ENCODE peak calls at places on chromosomes 5 and 9, in five cellular contexts. T is astrocyte, K is GM12865, I is fibroblast of mammary gland, H is Caco-2. V is an unnamed sample.

GRCh38 chr9:127788337-127789011 is 2.6 kb downstream of the CDK9 start:
- DNase-seq in T (no peak), K (no peak), I (no peak), H (no peak), V (no peak)

GRCh38 chr5:141814064-141814982 is 63.9 kb downstream of the PCDH1 start:
- DNase-seq in T (no peak), K (peak; percentile 35), I (peak; percentile 32), H (peak; percentile 86), V (peak; percentile 17)

GRCh38 chr5:81151546-81151945 is 81.6 kb upstream of the CKMT2 start:
- DNase-seq in T (peak; percentile 68), K (no peak), I (peak; percentile 50), H (no peak), V (peak; percentile 31)

GRCh38 chr5:179806250-179807045 is at the start of gene MGAT4B:
- DNase-seq in T (peak; percentile 48), K (peak; percentile 88), I (peak; percentile 58), H (peak; percentile 86), V (peak; percentile 61)

GRCh38 chr5:4924581-4924980 is 215.5 kb upstream of the ADAMTS16 start:
- DNase-seq in T (peak; percentile 97), K (no peak), I (peak; percentile 8), H (no peak), V (peak; percentile 38)

GRCh38 chr5:114838937-114839336 is 330.8 kb downstream of the TRIM36 start:
- DNase-seq in T (no peak), K (no peak), I (no peak), H (no peak), V (no peak)

GRCh38 chr5:132498152-132498551 is 7.6 kb upstream of the IRF1 start:
- DNase-seq in T (peak; percentile 29), K (no peak), I (peak; percentile 43), H (no peak), V (peak; percentile 83)

GRCh38 chr5:54743997-54744788 is 226.6 kb downstream of the SNX18 start:
- DNase-seq in T (peak; percentile 99), K (peak; percentile 86), I (peak; percentile 96), H (no peak), V (peak; percentile 97)

GRCh38 chr9:8095531-8096223 is 296.1 kb upstream of the DMAC1 start:
- DNase-seq in T (no peak), K (no peak), I (no peak), H (no peak), V (no peak)

GRCh38 chr5:116009806-116010205 is 22.5 kb upstream of the ARL14EPL start:
- DNase-seq in T (no peak), K (no peak), I (no peak), H (no peak), V (peak; percentile 52)

GRCh38 chr5:109035470-109035869 is 287.8 kb downstream of the FER start:
- DNase-seq in T (no peak), K (no peak), I (peak; percentile 72), H (no peak), V (peak; percentile 30)

GRCh38 chr5:54821445-54822330 is 163.7 kb downstream of the ESM1 start:
- DNase-seq in T (no peak), K (no peak), I (no peak), H (peak; percentile 53), V (no peak)

GRCh38 chr9:97880336-97880735 is 27.3 kb downstream of the FOXE1 start:
- DNase-seq in T (peak; percentile 47), K (no peak), I (peak; percentile 77), H (no peak), V (peak; percentile 22)

GRCh38 chr5:115732026-115732425 is 84.4 kb downstream of the CDO1 start:
- DNase-seq in T (no peak), K (no peak), I (no peak), H (no peak), V (no peak)

GRCh38 chr9:22041792-22042191 is 32.7 kb upstream of the CDKN2B start:
- DNase-seq in T (peak; percentile 34), K (no peak), I (peak; percentile 64), H (peak; percentile 63), V (peak; percentile 60)

GRCh38 chr9:23686257-23686656 is 139.8 kb downstream of the ELAVL2 start:
- DNase-seq in T (peak; percentile 87), K (no peak), I (no peak), H (no peak), V (no peak)

GRCh38 chr9:116189683-116190082 is 36.1 kb downstream of the PAPPA start:
- DNase-seq in T (no peak), K (no peak), I (no peak), H (no peak), V (no peak)

GRCh38 chr5:113061851-113062631 is 85.4 kb downstream of the DCP2 start:
- DNase-seq in T (peak; percentile 88), K (no peak), I (peak; percentile 77), H (no peak), V (peak; percentile 74)

GRCh38 chr5:7186818-7187217 is 209.1 kb upstream of the ADCY2 start:
- DNase-seq in T (no peak), K (no peak), I (no peak), H (no peak), V (no peak)

GRCh38 chr9:37412431-37413151 is 9.9 kb upstream of the GRHPR start:
- DNase-seq in T (peak; percentile 35), K (peak; percentile 71), I (no peak), H (no peak), V (peak; percentile 72)

GRCh38 chr9:37408933-37409710 is 13.4 kb upstream of the GRHPR start:
- DNase-seq in T (no peak), K (peak; percentile 100), I (no peak), H (no peak), V (no peak)

GRCh38 chr9:37413311-37413710 is 9.2 kb upstream of the GRHPR start:
- DNase-seq in T (no peak), K (no peak), I (no peak), H (no peak), V (no peak)

GRCh38 chr9:37410354-37410861 is 12.1 kb upstream of the GRHPR start:
- DNase-seq in T (no peak), K (peak; percentile 59), I (no peak), H (no peak), V (no peak)

GRCh38 chr9:37410969-37411785 is 11.3 kb upstream of the GRHPR start:
- DNase-seq in T (no peak), K (peak; percentile 95), I (no peak), H (peak; percentile 57), V (peak; percentile 29)
- H3K4me3 ChIP-seq in T (no peak overlapping the region), K (peak overlapping the region; percentile 58), I (no peak overlapping the region), H (no peak overlapping the region), V (no peak overlapping the region)

GRCh38 chr5:71475788-71476384 is 20.4 kb downstream of the BDP1 start:
- DNase-seq in T (peak; percentile 3), K (peak; percentile 9), I (peak; percentile 26), H (peak; percentile 21), V (peak; percentile 27)
- TF ChIP-seq CTCF in T (peak; percentile 85), K (peak; percentile 57), I (peak; percentile 79), H (peak; percentile 59), V (peak; percentile 80)

GRCh38 chr5:140267559-140268018 is 35.3 kb downstream of the PFDN1 start:
- DNase-seq in T (no peak), K (no peak), I (no peak), H (no peak), V (no peak)
- H3K4me3 ChIP-seq in T (no peak overlapping the region), K (no peak overlapping the region), I (no peak overlapping the region), H (no peak overlapping the region), V (no peak overlapping the region)

GRCh38 chr5:126651013-126651577 is 50.3 kb downstream of the PHAX start:
- DNase-seq in T (no peak), K (no peak), I (no peak), H (no peak), V (no peak)
- TF ChIP-seq CTCF in T (no peak), K (no peak), I (no peak), H (no peak), V (no peak)

GRCh38 chr9:117707561-117707960 is 3.4 kb downstream of the TLR4 start:
- DNase-seq in T (no peak), K (no peak), I (peak; percentile 31), H (no peak), V (peak; percentile 42)
- H3K4me3 ChIP-seq in T (no peak overlapping the region), K (no peak overlapping the region), I (no peak overlapping the region), H (no peak overlapping the region), V (no peak overlapping the region)

DNA sequence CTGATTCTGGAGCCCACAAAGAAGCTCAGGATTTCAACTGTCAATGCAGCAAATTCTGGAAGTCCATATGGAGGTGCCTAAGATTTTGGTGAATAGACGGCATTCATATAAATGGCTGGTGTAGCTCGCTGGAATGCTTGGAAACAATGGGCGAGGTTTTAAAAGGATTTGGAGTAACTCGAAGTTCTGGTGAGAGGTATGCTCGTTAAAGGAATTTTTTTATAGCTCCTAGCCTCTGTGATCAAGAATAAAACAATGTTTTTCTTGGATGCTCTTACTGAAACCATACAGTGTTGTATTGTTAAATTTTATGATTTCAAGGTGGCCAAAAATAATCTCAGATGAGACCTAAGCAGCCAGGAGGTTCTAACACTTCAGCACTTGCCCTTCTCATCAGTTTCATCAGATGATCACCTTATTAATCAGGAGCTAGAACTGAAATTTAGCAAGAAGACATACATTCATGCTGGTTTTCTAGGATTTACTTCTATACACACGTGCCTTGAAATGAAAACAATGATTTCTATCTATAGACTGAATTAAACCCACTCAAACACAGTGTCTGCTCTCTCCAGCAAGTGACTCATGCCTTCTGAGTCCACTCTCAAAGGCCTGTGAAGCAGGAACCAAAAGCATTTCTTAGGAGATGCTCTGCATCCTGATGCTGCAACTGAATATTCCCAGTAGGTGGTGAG is 79.2 kb downstream of the OTULIN start:
- DNase-seq in T (peak; percentile 63), K (no peak), I (peak; percentile 30), H (no peak), V (peak; percentile 78)
- TF ChIP-seq CTCF in T (no peak), K (no peak), I (no peak), H (no peak), V (no peak)

GRCh38 chr5:78113689-78114088 is 180.8 kb downstream of the AP3B1 start:
- DNase-seq in T (no peak), K (peak; percentile 39), I (no peak), H (no peak), V (no peak)

GRCh38 chr5:78112931-78113330 is 181.6 kb downstream of the AP3B1 start:
- DNase-seq in T (no peak), K (no peak), I (no peak), H (no peak), V (no peak)

GRCh38 chr5:78103226-78103722 is 191.2 kb downstream of the AP3B1 start:
- DNase-seq in T (no peak), K (no peak), I (no peak), H (no peak), V (no peak)

GRCh38 chr5:78109891-78110324 is 184.6 kb downstream of the AP3B1 start:
- DNase-seq in T (no peak), K (peak; percentile 59), I (no peak), H (no peak), V (no peak)

DNA sequence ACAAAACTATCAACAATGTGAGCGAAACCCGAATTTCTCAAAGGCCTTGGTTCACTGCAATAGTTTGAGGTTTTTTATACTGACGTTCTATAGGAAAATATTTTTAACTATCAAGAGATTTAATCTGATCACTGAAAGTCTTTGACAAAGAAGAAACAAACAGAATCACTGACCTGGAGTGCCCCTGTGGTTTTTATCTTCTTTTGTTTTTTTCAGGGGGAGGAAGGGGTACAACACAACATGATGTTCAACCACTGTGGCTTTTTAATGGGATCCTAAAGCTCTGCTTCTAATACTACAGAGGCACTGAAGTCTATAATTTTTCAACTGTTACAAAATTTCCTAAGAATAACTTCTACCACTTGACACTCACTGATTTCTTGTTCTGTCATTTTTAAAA is 185.9 kb downstream of the AP3B1 start:
- DNase-seq in T (no peak), K (no peak), I (no peak), H (no peak), V (no peak)
- H3K4me3 ChIP-seq in T (no peak overlapping the region), K (no peak overlapping the region), I (no peak overlapping the region), H (no peak overlapping the region), V (no peak overlapping the region)

V was measured in fibroblast of the aortic adventitia.